ENCODE peak calls at places on chromosomes 11 and 22, in eight cellular contexts. V is left ventricle myocardium inferior, H is mammary epithelial cell, J is dorsolateral prefrontal cortex, Q is gastrocnemius medialis, N is thyroid gland, G is AG09319, B is sigmoid colon. M is an unnamed sample.

GRCh38 chr11:44629732-44630345 is 64.4 kb downstream of the CD82 start:
- DNase-seq in V (no peak), H (no peak), J (no peak), Q (no peak), N (no peak), G (no peak), B (peak), M (no peak)

GRCh38 chr22:29328566-29329500 is 13.3 kb upstream of the RASL10A start:
- DNase-seq in V (no peak), H (no peak), J (peak), Q (peak), N (no peak), G (no peak), B (no peak), M (no peak)

GRCh38 chr11:102422817-102423725 is 29.5 kb downstream of the TMEM123 start:
- DNase-seq in V (no peak), H (no peak), J (no peak), Q (no peak), N (no peak), G (no peak), B (no peak), M (no peak)

GRCh38 chr11:93225642-93226041 is 27.9 kb upstream of the SLC36A4 start:
- DNase-seq in V (no peak), H (no peak), J (no peak), Q (no peak), N (no peak), G (no peak), B (no peak), M (no peak)

GRCh38 chr11:40403321-40403720 is 1056.1 kb downstream of the LRRC4C start:
- DNase-seq in V (no peak), H (no peak), J (no peak), Q (no peak), N (no peak), G (no peak), B (no peak), M (no peak)

GRCh38 chr11:88377661-88378060 is 40.1 kb upstream of the CTSC start:
- DNase-seq in V (no peak), H (no peak), J (no peak), Q (no peak), N (no peak), G (no peak), B (no peak), M (no peak)

GRCh38 chr22:42341779-42342178 is 71.3 kb upstream of the TCF20 start:
- DNase-seq in V (no peak), H (no peak), J (no peak), Q (no peak), N (no peak), G (no peak), B (no peak), M (no peak)

GRCh38 chr22:38760477-38761201 is 4.8 kb upstream of the SUN2 start:
- DNase-seq in V (no peak), H (no peak), J (no peak), Q (no peak), N (no peak), G (no peak), B (no peak), M (no peak)

GRCh38 chr11:75100314-75100713 is 3.6 kb upstream of the OR2AT4 start:
- DNase-seq in V (no peak), H (peak), J (no peak), Q (no peak), N (no peak), G (no peak), B (no peak), M (no peak)

GRCh38 chr11:2387266-2387982 is 10.3 kb downstream of the CD81 start:
- DNase-seq in V (no peak), H (no peak), J (peak), Q (no peak), N (peak), G (no peak), B (no peak), M (no peak)

GRCh38 chr11:134958336-134958640 is 546.2 kb upstream of the B3GAT1 start:
- DNase-seq in V (no peak), H (no peak), J (no peak), Q (no peak), N (no peak), G (no peak), B (no peak), M (no peak)

GRCh38 chr11:67396587-67397398 is 4.9 kb downstream of the PPP1CA start:
- DNase-seq in V (no peak), H (no peak), J (no peak), Q (no peak), N (no peak), G (no peak), B (peak), M (no peak)

GRCh38 chr11:74680703-74681531 is 50.3 kb downstream of the CHRDL2 start:
- DNase-seq in V (no peak), H (no peak), J (peak), Q (no peak), N (peak), G (no peak), B (no peak), M (no peak)

GRCh38 chr11:27968461-27968860 is 139.5 kb downstream of the KIF18A start:
- DNase-seq in V (no peak), H (no peak), J (no peak), Q (no peak), N (no peak), G (no peak), B (no peak), M (no peak)

GRCh38 chr22:39723899-39724351 is 153.4 kb downstream of the CACNA1I start:
- DNase-seq in V (no peak), H (peak), J (peak), Q (no peak), N (no peak), G (no peak), B (no peak), M (no peak)

GRCh38 chr11:7604331-7604973 is 68.8 kb downstream of the CYB5R2 start:
- DNase-seq in V (no peak), H (no peak), J (no peak), Q (no peak), N (no peak), G (no peak), B (no peak), M (no peak)

GRCh38 chr22:19556963-19557545 is 32.8 kb upstream of the CLDN5 start:
- DNase-seq in V (no peak), H (no peak), J (no peak), Q (no peak), N (no peak), G (no peak), B (no peak), M (no peak)

GRCh38 chr11:63478896-63479295 is 12.1 kb downstream of the PLAAT5 start:
- DNase-seq in V (no peak), H (peak), J (no peak), Q (peak), N (peak), G (peak), B (peak), M (peak)

GRCh38 chr11:117876049-117876340 is 463 bp downstream of the FXYD6 start:
- DNase-seq in V (no peak), H (no peak), J (no peak), Q (no peak), N (no peak), G (no peak), B (no peak), M (no peak)

GRCh38 chr11:46366661-46367161 is 14.8 kb upstream of the MDK start:
- DNase-seq in V (no peak), H (no peak), J (no peak), Q (no peak), N (no peak), G (no peak), B (no peak), M (no peak)

GRCh38 chr11:120719348-120719747 is 207.8 kb downstream of the GRIK4 start:
- DNase-seq in V (no peak), H (peak), J (no peak), Q (no peak), N (no peak), G (no peak), B (no peak), M (no peak)

GRCh38 chr11:31813242-31813960 is 2.3 kb upstream of the PAX6 start:
- DNase-seq in V (no peak), H (no peak), J (no peak), Q (no peak), N (no peak), G (no peak), B (no peak), M (no peak)

GRCh38 chr11:65150513-65151271 is 16.4 kb upstream of the SYVN1 start:
- DNase-seq in V (peak), H (peak), J (peak), Q (peak), N (peak), G (no peak), B (peak), M (no peak)

GRCh38 chr22:49152146-49152929 is 675.3 kb downstream of the BRD1 start:
- DNase-seq in V (no peak), H (no peak), J (no peak), Q (no peak), N (no peak), G (no peak), B (no peak), M (no peak)

GRCh38 chr11:104523611-104524010 is 359.7 kb upstream of the PDGFD start:
- DNase-seq in V (no peak), H (no peak), J (no peak), Q (no peak), N (no peak), G (no peak), B (no peak), M (no peak)

GRCh38 chr22:19940536-19941364 is 822 bp upstream of the COMT start:
- DNase-seq in V (no peak), H (no peak), J (no peak), Q (no peak), N (no peak), G (no peak), B (peak), M (no peak)

GRCh38 chr11:8267831-8268529 is 4.3 kb upstream of the LMO1 start:
- DNase-seq in V (no peak), H (no peak), J (peak), Q (no peak), N (peak), G (no peak), B (peak), M (no peak)

GRCh38 chr11:45860764-45861510 is 13.7 kb downstream of the CRY2 start:
- DNase-seq in V (no peak), H (no peak), J (no peak), Q (peak), N (no peak), G (no peak), B (no peak), M (no peak)

GRCh38 chr11:36627006-36627405 is 29.0 kb upstream of the RAG2 start:
- DNase-seq in V (no peak), H (no peak), J (no peak), Q (no peak), N (no peak), G (no peak), B (no peak), M (no peak)

GRCh38 chr22:43363580-43364435 is 20.6 kb upstream of the SCUBE1 start:
- DNase-seq in V (no peak), H (no peak), J (no peak), Q (no peak), N (no peak), G (no peak), B (no peak), M (no peak)

GRCh38 chr22:17870408-17870807 is 96.1 kb upstream of the BID start:
- DNase-seq in V (no peak), H (no peak), J (no peak), Q (no peak), N (no peak), G (no peak), B (no peak), M (no peak)

GRCh38 chr11:117392979-117393378 is 65.3 kb downstream of the CEP164 start:
- DNase-seq in V (no peak), H (no peak), J (peak), Q (no peak), N (no peak), G (no peak), B (peak), M (no peak)

DNA sequence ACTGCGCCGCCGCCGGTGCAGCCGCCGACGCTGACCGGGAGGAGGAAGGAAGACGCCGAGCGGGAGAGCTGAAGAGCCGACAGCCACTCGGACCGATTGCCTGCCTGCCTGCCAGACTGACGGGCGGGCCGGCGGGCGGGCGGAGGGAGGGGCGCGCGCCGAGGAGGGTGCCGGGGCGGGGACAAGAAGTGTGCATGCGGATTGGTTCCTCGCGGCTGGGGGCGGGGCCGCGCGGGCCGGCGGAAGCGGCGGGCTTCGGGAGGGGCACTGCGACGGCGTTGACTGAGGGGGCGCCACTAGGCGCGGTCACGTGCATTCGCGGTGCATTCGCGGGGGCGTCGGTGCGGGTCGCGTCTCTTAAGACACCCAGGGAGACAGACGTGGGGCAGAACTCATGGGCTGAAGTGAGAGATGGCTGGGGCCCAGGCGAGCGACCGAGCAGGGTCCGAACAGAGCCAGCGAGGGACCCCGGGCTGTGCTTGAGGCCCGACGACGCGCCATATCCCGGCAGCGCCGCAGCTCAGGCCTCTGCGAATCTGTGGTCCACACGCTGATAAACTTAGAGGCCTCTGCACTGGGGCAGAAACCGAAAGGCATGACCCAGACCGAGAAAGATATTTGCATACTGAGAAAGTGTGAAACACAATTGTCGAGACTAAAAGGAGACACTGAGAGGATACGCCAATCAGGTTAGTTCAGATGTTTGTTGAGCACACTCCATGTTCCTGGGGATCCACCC is at the start of gene MAPK1:
- DNase-seq in V (peak), H (peak), J (peak), Q (peak), N (peak), G (peak), B (peak), M (peak)
- TF ChIP-seq CTCF in V (peak), H (peak), J (peak), Q (peak), N (peak), G (no peak), B (peak), M (peak)

GRCh38 chr11:123822022-123822421 is 15.9 kb upstream of the OR6M1 start:
- DNase-seq in V (no peak), H (no peak), J (no peak), Q (no peak), N (peak), G (no peak), B (no peak), M (no peak)

GRCh38 chr11:123822591-123822990 is 16.4 kb upstream of the OR6M1 start:
- DNase-seq in V (no peak), H (peak), J (no peak), Q (no peak), N (no peak), G (no peak), B (no peak), M (no peak)
- TF ChIP-seq CTCF in V (no peak), H (peak), J (no peak), Q (no peak), N (no peak), G (no peak), B (no peak), M (no peak)

GRCh38 chr11:122453586-122453985 is 201.9 kb upstream of the UBASH3B start:
- DNase-seq in V (no peak), H (no peak), J (no peak), Q (no peak), N (no peak), G (no peak), B (no peak), M (no peak)
- TF ChIP-seq CTCF in V (no peak), H (no peak), J (peak), Q (no peak), N (no peak), G (no peak), B (no peak), M (no peak)

GRCh38 chr11:34719303-34719848 is 98.5 kb downstream of the EHF start:
- DNase-seq in V (no peak), H (no peak), J (no peak), Q (no peak), N (no peak), G (no peak), B (no peak), M (no peak)
- TF ChIP-seq CTCF in V (no peak), H (no peak), J (no peak), Q (no peak), N (no peak), G (no peak), B (no peak), M (no peak)

GRCh38 chr11:111570796-111571195 is 30.3 kb downstream of the LAYN start:
- DNase-seq in V (no peak), H (no peak), J (no peak), Q (no peak), N (no peak), G (no peak), B (no peak), M (no peak)

GRCh38 chr11:111571829-111572501 is 30.3 kb upstream of the SIK2 start:
- DNase-seq in V (no peak), H (no peak), J (no peak), Q (no peak), N (no peak), G (no peak), B (no peak), M (no peak)

GRCh38 chr11:111573821-111574249 is 28.4 kb upstream of the SIK2 start:
- DNase-seq in V (no peak), H (no peak), J (no peak), Q (peak), N (no peak), G (peak), B (no peak), M (no peak)

GRCh38 chr11:111575748-111576147 is 26.5 kb upstream of the SIK2 start:
- DNase-seq in V (no peak), H (no peak), J (no peak), Q (no peak), N (no peak), G (no peak), B (no peak), M (no peak)

GRCh38 chr11:111574373-111575230 is 27.6 kb upstream of the SIK2 start:
- DNase-seq in V (no peak), H (no peak), J (no peak), Q (no peak), N (no peak), G (no peak), B (no peak), M (no peak)
- TF ChIP-seq CTCF in V (no peak), H (no peak), J (no peak), Q (no peak), N (no peak), G (peak), B (no peak), M (no peak)

GRCh38 chr11:17719940-17720795 is 797 bp downstream of the MYOD1 start:
- DNase-seq in V (no peak), H (no peak), J (peak), Q (peak), N (no peak), G (no peak), B (no peak), M (peak)

GRCh38 chr11:17724020-17724908 is 4.9 kb downstream of the MYOD1 start:
- DNase-seq in V (no peak), H (no peak), J (no peak), Q (no peak), N (no peak), G (no peak), B (no peak), M (no peak)

GRCh38 chr11:17721242-17721999 is 2.0 kb downstream of the MYOD1 start:
- DNase-seq in V (no peak), H (no peak), J (no peak), Q (no peak), N (no peak), G (no peak), B (no peak), M (no peak)

GRCh38 chr11:17720796-17721171 is 1.4 kb downstream of the MYOD1 start:
- DNase-seq in V (no peak), H (no peak), J (no peak), Q (peak), N (no peak), G (no peak), B (no peak), M (no peak)

GRCh38 chr11:17722000-17722643 is 2.8 kb downstream of the MYOD1 start:
- DNase-seq in V (no peak), H (no peak), J (no peak), Q (peak), N (no peak), G (no peak), B (no peak), M (peak)
- TF ChIP-seq CTCF in V (peak), H (peak), J (no peak), Q (peak), N (no peak), G (peak), B (no peak), M (peak)

GRCh38 chr11:89625171-89625570 is 84.9 kb upstream of the TRIM77 start:
- DNase-seq in V (no peak), H (no peak), J (no peak), Q (no peak), N (no peak), G (no peak), B (no peak), M (peak)
- TF ChIP-seq CTCF in V (no peak), H (no peak), J (no peak), Q (no peak), N (no peak), G (no peak), B (no peak), M (peak)